ENCODE peak calls at places on chromosome 12, in seven cellular contexts. P is GM23338, M is K562, H is HepG2, L is HCT116, Q is SK-N-SH, I is GM12878. A is an unnamed sample.

GRCh38 chr12:101552277-101552676 is 42.5 kb upstream of the MYBPC1 start:
- DNase-seq in P (no peak), M (no peak), H (no peak), L (no peak), Q (no peak), I (no peak), A (no peak)

GRCh38 chr12:4849024-4849594 is 60.6 kb upstream of the KCNA1 start:
- DNase-seq in P (peak), M (peak), H (peak), L (no peak), Q (peak), I (no peak), A (no peak)

GRCh38 chr12:82874935-82875334 is 188.2 kb downstream of the TMTC2 start:
- DNase-seq in P (no peak), M (no peak), H (no peak), L (no peak), Q (no peak), I (no peak), A (no peak)

GRCh38 chr12:64085996-64086395 is 136.1 kb downstream of the KICS2 start:
- DNase-seq in P (no peak), M (no peak), H (no peak), L (no peak), Q (no peak), I (no peak), A (no peak)

GRCh38 chr12:84738481-84738972 is 174.1 kb downstream of the SLC6A15 start:
- DNase-seq in P (peak), M (no peak), H (no peak), L (no peak), Q (no peak), I (no peak), A (no peak)

GRCh38 chr12:10722905-10723866 is at the start of gene YBX3:
- DNase-seq in P (peak), M (peak), H (peak), L (peak), Q (peak), I (no peak), A (peak)

GRCh38 chr12:113479578-113480335 is 8.1 kb upstream of the LHX5 start:
- DNase-seq in P (peak), M (peak), H (peak), L (no peak), Q (peak), I (no peak), A (no peak)

GRCh38 chr12:15534870-15535269 is 212.6 kb downstream of the PTPRO start:
- DNase-seq in P (no peak), M (no peak), H (no peak), L (no peak), Q (no peak), I (no peak), A (peak)

GRCh38 chr12:92393504-92393903 is 247.9 kb upstream of the BTG1 start:
- DNase-seq in P (no peak), M (no peak), H (no peak), L (no peak), Q (no peak), I (no peak), A (no peak)

GRCh38 chr12:128639089-128639488 is 184.7 kb downstream of the SLC15A4 start:
- DNase-seq in P (no peak), M (no peak), H (no peak), L (no peak), Q (no peak), I (no peak), A (no peak)

GRCh38 chr12:68332726-68333630 is 816 bp upstream of the MDM1 start:
- DNase-seq in P (no peak), M (no peak), H (no peak), L (no peak), Q (no peak), I (no peak), A (no peak)

GRCh38 chr12:4286228-4286627 is 12.7 kb downstream of the CCND2 start:
- DNase-seq in P (no peak), M (no peak), H (no peak), L (no peak), Q (no peak), I (no peak), A (no peak)

GRCh38 chr12:123973552-123974341 is 732 bp downstream of the ZNF664 start:
- DNase-seq in P (peak), M (no peak), H (peak), L (no peak), Q (peak), I (no peak), A (no peak)

GRCh38 chr12:124780752-124781685 is 82.6 kb downstream of the SCARB1 start:
- DNase-seq in P (no peak), M (no peak), H (no peak), L (no peak), Q (no peak), I (no peak), A (no peak)

GRCh38 chr12:120508537-120508936 is 12.6 kb downstream of the DYNLL1 start:
- DNase-seq in P (no peak), M (no peak), H (no peak), L (no peak), Q (no peak), I (no peak), A (no peak)

GRCh38 chr12:77667101-77667500 is 163.6 kb upstream of the NAV3 start:
- DNase-seq in P (no peak), M (no peak), H (no peak), L (no peak), Q (no peak), I (no peak), A (no peak)

GRCh38 chr12:27178251-27178650 is 65.8 kb upstream of the STK38L start:
- DNase-seq in P (no peak), M (no peak), H (no peak), L (no peak), Q (no peak), I (no peak), A (no peak)

GRCh38 chr12:123916729-123917128 is 55.9 kb downstream of the CCDC92 start:
- DNase-seq in P (no peak), M (no peak), H (no peak), L (no peak), Q (no peak), I (no peak), A (no peak)

GRCh38 chr12:6748761-6749160 is 4.2 kb downstream of the MLF2 start:
- DNase-seq in P (no peak), M (no peak), H (no peak), L (no peak), Q (no peak), I (no peak), A (no peak)

GRCh38 chr12:26264215-26264838 is 69.0 kb downstream of the SSPN start:
- DNase-seq in P (no peak), M (no peak), H (no peak), L (no peak), Q (no peak), I (no peak), A (peak)

GRCh38 chr12:52634266-52635056 is 16.1 kb upstream of the KRT73 start:
- DNase-seq in P (no peak), M (no peak), H (no peak), L (no peak), Q (no peak), I (no peak), A (no peak)

GRCh38 chr12:124344526-124344925 is 49.6 kb downstream of the RFLNA start:
- DNase-seq in P (no peak), M (no peak), H (no peak), L (no peak), Q (no peak), I (no peak), A (no peak)

GRCh38 chr12:95003213-95003920 is at the start of gene NDUFA12:
- DNase-seq in P (peak), M (peak), H (peak), L (peak), Q (peak), I (peak), A (peak)
- TF ChIP-seq POLR2AphosphoS5 in P (peak), M (peak), H (peak), L (peak), Q (peak), I (peak), A (peak)

GRCh38 chr12:24255920-24256635 is 306.6 kb upstream of the SOX5 start:
- DNase-seq in P (peak), M (no peak), H (no peak), L (no peak), Q (no peak), I (no peak), A (no peak)
- H3K4me3 ChIP-seq in P (no peak), M (no peak), H (no peak), L (no peak), Q (no peak), I (no peak), A (no peak)

DNA sequence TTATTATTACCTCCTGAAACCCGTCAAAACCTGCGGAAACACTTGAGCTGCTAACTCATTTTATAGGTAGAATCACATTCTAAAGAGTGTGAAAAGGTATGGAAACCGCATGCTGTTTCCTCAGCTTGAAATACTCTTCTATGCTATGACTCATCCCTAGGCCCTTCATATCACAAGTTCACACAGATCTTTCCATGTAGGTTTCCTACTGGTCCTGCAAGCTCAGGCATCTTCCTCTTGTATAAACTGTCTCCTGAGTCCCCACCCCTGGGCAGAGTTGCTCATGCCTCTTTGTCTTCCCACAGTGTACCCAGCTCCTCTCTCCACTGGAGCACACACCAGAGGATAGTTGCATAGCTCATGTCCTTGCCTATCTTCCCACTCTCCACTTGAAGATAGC is 84.7 kb downstream of the CMAS start:
- DNase-seq in P (no peak), M (no peak), H (no peak), L (no peak), Q (no peak), I (no peak), A (no peak)
- TF ChIP-seq REST in P (no peak), M (no peak), H (no peak), L (no peak), Q (no peak), I (no peak), A (no peak)

GRCh38 chr12:46071769-46072624 is 81.6 kb upstream of the SCAF11 start:
- DNase-seq in P (peak), M (peak), H (peak), L (peak), Q (peak), I (peak), A (peak)
- TF ChIP-seq POLR2AphosphoS5 in P (no peak), M (no peak), H (no peak), L (no peak), Q (no peak), I (no peak), A (no peak)

GRCh38 chr12:459430-460258 is at the start of gene B4GALNT3:
- DNase-seq in P (peak), M (peak), H (no peak), L (peak), Q (peak), I (no peak), A (no peak)
- H3K4me3 ChIP-seq in P (peak), M (no peak), H (peak), L (peak), Q (peak), I (peak), A (peak)

GRCh38 chr12:117294206-117294605 is 67.2 kb downstream of the NOS1 start:
- DNase-seq in P (peak), M (peak), H (no peak), L (no peak), Q (no peak), I (no peak), A (no peak)
- TF ChIP-seq REST in P (no peak), M (no peak), H (no peak), L (no peak), Q (no peak), I (no peak), A (no peak)

GRCh38 chr12:54560374-54560858 is 11.0 kb downstream of the PDE1B start:
- DNase-seq in P (peak), M (peak), H (no peak), L (peak), Q (peak), I (peak), A (peak)
- TF ChIP-seq POLR2AphosphoS5 in P (peak), M (no peak), H (no peak), L (no peak), Q (no peak), I (peak), A (no peak)